ENCODE peak calls at places on chromosome 21, in four cellular contexts. P is activated CD8-positive, alpha-beta memory T cell treated with anti-CD3 and anti-CD28 coated beads for 24 hours; F is astrocyte of the hippocampus; T is NCI-H524. Q is an unnamed sample.

GRCh38 chr21:31641416-31641922 is 18.0 kb upstream of the SOD1 start:
- DNase-seq in T (no peak), P (no peak), F (no peak), Q (no peak)

GRCh38 chr21:36124395-36124794 is 10.5 kb upstream of the CBR3 start:
- DNase-seq in T (no peak), F (no peak), P (peak), Q (no peak)

GRCh38 chr21:31343680-31344480 is at the start of gene TIAM1:
- DNase-seq in P (peak), F (peak), T (peak), Q (peak)

GRCh38 chr21:40752125-40752524 is 94.8 kb downstream of the DSCAM start:
- DNase-seq in F (peak), P (no peak), T (peak), Q (no peak)

GRCh38 chr21:26834181-26834945 is 10.8 kb downstream of the ADAMTS1 start:
- DNase-seq in F (no peak), T (peak), P (no peak), Q (no peak)

GRCh38 chr21:18959817-18960216 is 556.2 kb upstream of the TMPRSS15 start:
- DNase-seq in T (no peak), P (no peak), F (no peak), Q (no peak)

GRCh38 chr21:31132574-31133242 is 94.4 kb upstream of the KRTAP19-8 start:
- DNase-seq in P (peak), T (no peak), F (peak), Q (no peak)

GRCh38 chr21:42570841-42571387 is 57.3 kb downstream of the SLC37A1 start:
- DNase-seq in T (peak), F (peak), P (peak), Q (no peak)

GRCh38 chr21:32611471-32611997 is 643 bp downstream of the CFAP298 start:
- DNase-seq in P (peak), F (peak), T (peak), Q (peak)

GRCh38 chr21:17467392-17467791 is 45.5 kb upstream of the CXADR start:
- DNase-seq in T (no peak), P (no peak), F (peak), Q (no peak)

GRCh38 chr21:42202321-42202720 is 16.6 kb upstream of the ABCG1 start:
- DNase-seq in F (no peak), T (no peak), P (no peak), Q (no peak)

GRCh38 chr21:32448803-32449594 is 36.5 kb downstream of the EVA1C start:
- DNase-seq in F (peak), T (no peak), P (no peak), Q (no peak)

GRCh38 chr21:33849839-33850238 is 65.8 kb downstream of the ATP5PO start:
- DNase-seq in T (no peak), F (peak), P (no peak), Q (no peak)

GRCh38 chr21:19731251-19731650 is 1267.0 kb upstream of the NCAM2 start:
- DNase-seq in F (no peak), P (no peak), T (no peak), Q (no peak)

GRCh38 chr21:31860851-31861250 is 12.0 kb upstream of the HUNK start:
- DNase-seq in P (no peak), T (no peak), F (no peak), Q (no peak)

GRCh38 chr21:46662765-46663500 is 27.5 kb downstream of the PRMT2 start:
- DNase-seq in P (no peak), T (no peak), F (no peak), Q (no peak)

GRCh38 chr21:45537111-45537745 is 5.0 kb downstream of the SLC19A1 start:
- DNase-seq in F (no peak), T (no peak), P (peak), Q (no peak)

GRCh38 chr21:15761508-15762100 is 31.8 kb downstream of the USP25 start:
- DNase-seq in P (no peak), T (no peak), F (no peak), Q (no peak)

GRCh38 chr21:45496968-45497845 is 45.0 kb downstream of the SLC19A1 start:
- DNase-seq in T (no peak), P (no peak), F (no peak), Q (peak)